ENCODE peak calls at places on chromosomes 6 and 20, in four cellular contexts. S, L, O and E are unnamed samples.

GRCh38 chr6:139323511-139324445 is 32.0 kb upstream of the TXLNB start:
- DNase-seq in S (peak; percentile 82), L (peak; percentile 72), O (peak; percentile 73), E (no peak)

GRCh38 chr6:33633462-33634158 is 12.5 kb downstream of the ITPR3 start:
- DNase-seq in S (peak; percentile 76), L (peak; percentile 53), O (no peak), E (no peak)

GRCh38 chr20:58086763-58087566 is 141.5 kb downstream of the ANKRD60 start:
- DNase-seq in S (peak; percentile 26), L (peak; percentile 39), O (peak; percentile 67), E (peak; percentile 8)

GRCh38 chr6:41689171-41690008 is 46.0 kb downstream of the TFEB start:
- DNase-seq in S (no peak), L (no peak), O (peak; percentile 45), E (no peak)

GRCh38 chr6:72704979-72705378 is 83.1 kb downstream of the KCNQ5 start:
- DNase-seq in S (no peak), L (no peak), O (no peak), E (no peak)

GRCh38 chr20:62349537-62350097 is 17.5 kb downstream of the LAMA5 start:
- DNase-seq in S (no peak), L (no peak), O (no peak), E (no peak)

GRCh38 chr6:87731080-87731479 is 29.0 kb upstream of the AKIRIN2 start:
- DNase-seq in S (no peak), L (no peak), O (no peak), E (no peak)

GRCh38 chr6:134596191-134596590 is 278.3 kb upstream of the SGK1 start:
- DNase-seq in S (no peak), L (no peak), O (no peak), E (no peak)

GRCh38 chr6:1916334-1916985 is 306.7 kb downstream of the FOXC1 start:
- DNase-seq in S (no peak), L (no peak), O (peak; percentile 62), E (no peak)

GRCh38 chr6:106381871-106382270 is 21.4 kb downstream of the CRYBG1 start:
- DNase-seq in S (no peak), L (peak; percentile 49), O (peak; percentile 71), E (no peak)

GRCh38 chr6:11685411-11686093 is 93.1 kb downstream of the ADTRP start:
- DNase-seq in S (peak; percentile 26), L (no peak), O (peak; percentile 86), E (no peak)

GRCh38 chr6:156107514-156108150 is 652.0 kb upstream of the NOX3 start:
- DNase-seq in S (no peak), L (peak; percentile 48), O (no peak), E (peak; percentile 71)